ENCODE peak calls at places on chromosomes 6 and 20, in four cellular contexts. F is HT1080, B is iPS-NIHi11, R is non-pigmented ciliary epithelial cell. I is an unnamed sample.

GRCh38 chr6:154848580-154848979 is 115.4 kb downstream of the SCAF8 start:
- DNase-seq in F (no peak), B (no peak), R (no peak), I (no peak)

GRCh38 chr6:34056301-34056700 is 89.6 kb downstream of the GRM4 start:
- DNase-seq in F (no peak), B (peak), R (peak), I (no peak)

GRCh38 chr20:50385733-50386640 is 124.2 kb upstream of the PTPN1 start:
- DNase-seq in F (no peak), B (no peak), R (no peak), I (no peak)

GRCh38 chr20:19004975-19005374 is 191.4 kb downstream of the SCP2D1 start:
- DNase-seq in F (no peak), B (no peak), R (no peak), I (no peak)

GRCh38 chr20:39946946-39947345 is 742.1 kb downstream of the MAFB start:
- DNase-seq in F (no peak), B (no peak), R (no peak), I (no peak)

GRCh38 chr20:58851221-58851968 is 693 bp upstream of the GNAS-AS1 start:
- DNase-seq in F (no peak), B (no peak), R (no peak), I (no peak)

GRCh38 chr6:54194067-54194466 is 82.8 kb downstream of the MLIP start:
- DNase-seq in F (peak), B (no peak), R (no peak), I (no peak)

GRCh38 chr20:19835533-19836222 is 77.6 kb downstream of the RIN2 start:
- DNase-seq in F (no peak), B (no peak), R (no peak), I (no peak)

GRCh38 chr6:167795874-167796667 is 30.6 kb upstream of the AFDN start:
- DNase-seq in F (no peak), B (no peak), R (no peak), I (peak)

GRCh38 chr20:137668-138131 is 4.7 kb upstream of the DEFB126 start:
- DNase-seq in F (peak), B (no peak), R (no peak), I (no peak)

GRCh38 chr6:34355889-34356288 is 36.6 kb downstream of the NUDT3 start:
- DNase-seq in F (no peak), B (no peak), R (no peak), I (no peak)

GRCh38 chr6:35065870-35066269 is 75.3 kb downstream of the TCP11 start:
- DNase-seq in F (no peak), B (no peak), R (no peak), I (no peak)

GRCh38 chr6:1053587-1053986 is 258.3 kb upstream of the FOXQ1 start:
- DNase-seq in F (no peak), B (no peak), R (no peak), I (no peak)

GRCh38 chr20:61963149-61963548 is 102.5 kb downstream of the TAF4 start:
- DNase-seq in F (no peak), B (no peak), R (no peak), I (peak)

GRCh38 chr20:45817652-45818194 is 5.3 kb downstream of the UBE2C start:
- DNase-seq in F (peak), B (no peak), R (peak), I (no peak)

GRCh38 chr6:30260036-30260504 is 46.9 kb upstream of the TRIM26 start:
- DNase-seq in F (no peak), B (peak), R (no peak), I (no peak)

GRCh38 chr6:129390900-129391299 is 319.1 kb downstream of the ARHGAP18 start:
- DNase-seq in F (no peak), B (no peak), R (no peak), I (no peak)

GRCh38 chr20:15507151-15507550 is 1066.1 kb downstream of the KIF16B start:
- DNase-seq in F (no peak), B (no peak), R (no peak), I (no peak)

GRCh38 chr6:77373955-77374354 is 89.3 kb downstream of the HTR1B start:
- DNase-seq in F (peak), B (no peak), R (no peak), I (no peak)

GRCh38 chr6:29995346-29995777 is 53.0 kb downstream of the HLA-A start:
- DNase-seq in F (peak), B (no peak), R (no peak), I (no peak)

GRCh38 chr20:25309395-25310267 is 61.7 kb downstream of the PYGB start:
- DNase-seq in F (peak), B (no peak), R (no peak), I (no peak)

GRCh38 chr20:58330692-58331091 is 21.2 kb downstream of the RAB22A start:
- DNase-seq in F (no peak), B (no peak), R (no peak), I (no peak)

GRCh38 chr6:79250107-79250514 is 15.6 kb upstream of the HMGN3 start:
- DNase-seq in F (peak), B (peak), R (no peak), I (no peak)

GRCh38 chr20:37518059-37518458 is 3.0 kb upstream of the NNAT start:
- DNase-seq in F (no peak), B (no peak), R (no peak), I (no peak)

GRCh38 chr6:156557269-156557885 is 219.8 kb upstream of the ARID1B start:
- DNase-seq in F (peak), B (peak), R (no peak), I (no peak)

GRCh38 chr6:3163248-3163594 is 5.9 kb upstream of the TUBB2A start:
- DNase-seq in F (no peak), B (no peak), R (no peak), I (no peak)

GRCh38 chr6:23505021-23505420 is 621.0 kb upstream of the NRSN1 start:
- DNase-seq in F (no peak), B (no peak), R (peak), I (no peak)

GRCh38 chr20:21099653-21100589 is 6.2 kb downstream of the LINC00237 start:
- DNase-seq in F (no peak), B (no peak), R (no peak), I (peak)

GRCh38 chr6:137792160-137793033 is 74.7 kb upstream of the TNFAIP3 start:
- DNase-seq in F (no peak), B (no peak), R (no peak), I (no peak)

GRCh38 chr6:46491201-46491788 is at the start of gene RCAN2:
- DNase-seq in F (peak), B (peak), R (no peak), I (peak)

GRCh38 chr6:135481786-135482369 is 15.7 kb downstream of the AHI1 start:
- DNase-seq in F (no peak), B (no peak), R (no peak), I (no peak)

GRCh38 chr20:35006531-35006971 is 50.9 kb downstream of the MYH7B start:
- DNase-seq in F (no peak), B (no peak), R (no peak), I (peak)

GRCh38 chr6:154673919-154674318 is 59.3 kb upstream of the SCAF8 start:
- DNase-seq in F (no peak), B (no peak), R (no peak), I (no peak)

GRCh38 chr6:22320750-22321149 is 23.9 kb upstream of the PRL start:
- DNase-seq in F (peak), B (peak), R (peak), I (no peak)

GRCh38 chr6:163532526-163533078 is 118.1 kb downstream of the QKI start:
- DNase-seq in F (no peak), B (no peak), R (no peak), I (no peak)

GRCh38 chr20:56689318-56689717 is 60.2 kb downstream of the TFAP2C start:
- DNase-seq in F (peak), B (no peak), R (no peak), I (no peak)

GRCh38 chr6:142014515-142014914 is 118.2 kb upstream of the GJE1 start:
- DNase-seq in F (peak), B (no peak), R (peak), I (no peak)